ENCODE peak calls at places on chromosomes 2 and 18, in eight cellular contexts. Y is PC-9, V is uterus, T is OCI-LY7, W is coronary artery, G is MM.1S, K is BJ, P is right lobe of liver. Z is an unnamed sample.

GRCh38 chr2:215736653-215737290 is 276.6 kb downstream of the MREG start:
- DNase-seq in K (peak), W (no peak), P (no peak), Y (no peak), T (no peak), G (no peak), V (no peak), Z (no peak)

GRCh38 chr2:234578389-234578788 is 81.5 kb upstream of the ARL4C start:
- DNase-seq in K (no peak), Y (no peak), W (no peak), V (no peak), G (no peak), T (no peak), P (no peak), Z (no peak)

GRCh38 chr2:126723281-126723815 is 67.4 kb downstream of the GYPC start:
- DNase-seq in T (no peak), Y (no peak), P (no peak), W (no peak), G (no peak), V (no peak), K (no peak), Z (no peak)

GRCh38 chr2:122191331-122191730 is 435.9 kb downstream of the TSN start:
- DNase-seq in K (no peak), W (no peak), G (no peak), V (no peak), P (peak), T (peak), Y (no peak), Z (no peak)

GRCh38 chr2:191593622-191594416 is 84.1 kb upstream of the NABP1 start:
- DNase-seq in Y (peak), V (no peak), T (no peak), W (no peak), K (no peak), G (no peak), P (no peak), Z (no peak)

GRCh38 chr18:21141678-21142422 is 30.2 kb upstream of the ROCK1 start:
- DNase-seq in G (no peak), T (no peak), P (no peak), V (no peak), W (no peak), K (no peak), Y (no peak), Z (no peak)

GRCh38 chr2:71937401-71937800 is 210.3 kb downstream of the CYP26B1 start:
- DNase-seq in Y (no peak), P (no peak), K (no peak), T (no peak), G (no peak), V (no peak), W (no peak), Z (no peak)

GRCh38 chr2:43759195-43759594 is 14.6 kb upstream of the DYNC2LI1 start:
- DNase-seq in P (no peak), Y (peak), W (no peak), G (no peak), T (no peak), V (no peak), K (peak), Z (no peak)

GRCh38 chr2:152200562-152201465 is 25.3 kb upstream of the STAM2 start:
- DNase-seq in K (peak), G (no peak), T (no peak), V (peak), W (peak), P (peak), Y (peak), Z (peak)

GRCh38 chr2:71602115-71602495 is 148.7 kb downstream of the DYSF start:
- DNase-seq in W (no peak), G (no peak), T (no peak), Y (no peak), V (no peak), P (peak), K (no peak), Z (peak)

GRCh38 chr2:99819766-99820165 is 322.6 kb downstream of the AFF3 start:
- DNase-seq in T (no peak), G (no peak), K (no peak), V (no peak), Y (no peak), W (no peak), P (no peak), Z (no peak)

GRCh38 chr2:36376319-36376765 is 20.8 kb downstream of the CRIM1 start:
- DNase-seq in W (no peak), V (peak), K (no peak), Y (peak), P (peak), T (no peak), G (no peak), Z (peak)

GRCh38 chr2:121155502-121156056 is 129.4 kb downstream of the TFCP2L1 start:
- DNase-seq in K (no peak), W (peak), Y (no peak), V (no peak), G (no peak), P (no peak), T (no peak), Z (no peak)

GRCh38 chr2:2645162-2645855 is 314.2 kb upstream of the MYT1L start:
- DNase-seq in V (no peak), W (no peak), Y (no peak), K (no peak), G (no peak), P (no peak), T (no peak), Z (no peak)

GRCh38 chr2:172431428-172431827 is 4.0 kb downstream of the ITGA6 start:
- DNase-seq in Y (no peak), G (no peak), K (no peak), V (no peak), P (no peak), T (no peak), W (no peak), Z (no peak)

GRCh38 chr2:190537765-190538164 is 3.2 kb upstream of the NEMP2 start:
- DNase-seq in T (no peak), V (no peak), P (no peak), K (no peak), W (no peak), Y (no peak), G (no peak), Z (no peak)

GRCh38 chr18:45686892-45687611 is 36.9 kb upstream of the SLC14A1 start:
- DNase-seq in W (peak), T (no peak), G (peak), Y (no peak), K (no peak), P (no peak), V (no peak), Z (no peak)

GRCh38 chr2:30270166-30270565 is 38.8 kb downstream of the LBH start:
- DNase-seq in G (no peak), K (no peak), V (no peak), P (no peak), Y (no peak), W (peak), T (no peak), Z (no peak)

GRCh38 chr2:231397928-231398294 is 2.4 kb downstream of the B3GNT7 start:
- DNase-seq in K (no peak), T (no peak), Y (no peak), P (no peak), G (no peak), V (no peak), W (no peak), Z (peak)

GRCh38 chr18:76923485-76924085 is 101.2 kb downstream of the ZNF236 start:
- DNase-seq in V (no peak), Y (no peak), G (no peak), T (no peak), P (no peak), K (no peak), W (no peak), Z (no peak)

GRCh38 chr2:234678721-234679120 is 181.8 kb upstream of the ARL4C start:
- DNase-seq in K (no peak), G (no peak), T (no peak), Y (no peak), V (no peak), W (no peak), P (no peak), Z (no peak)

GRCh38 chr2:6937582-6937981 is 20.4 kb downstream of the RNF144A start:
- DNase-seq in P (no peak), W (no peak), K (no peak), G (no peak), Y (no peak), T (no peak), V (no peak), Z (no peak)

GRCh38 chr2:158412206-158412605 is 44.3 kb downstream of the CCDC148 start:
- DNase-seq in Y (no peak), G (no peak), W (no peak), K (peak), T (no peak), V (no peak), P (no peak), Z (no peak)

GRCh38 chr2:32838418-32838817 is 108.3 kb upstream of the LTBP1 start:
- DNase-seq in W (no peak), K (no peak), G (no peak), T (peak), P (no peak), Y (no peak), V (no peak), Z (no peak)
- H3K4me3 ChIP-seq in W (no peak), K (no peak), G (no peak), T (no peak), P (no peak), Y (no peak), V (no peak), Z (no peak)

GRCh38 chr18:26479065-26479685 is 69.2 kb downstream of the KCTD1 start:
- DNase-seq in G (no peak), V (no peak), K (no peak), W (no peak), Y (no peak), P (no peak), T (no peak), Z (no peak)

GRCh38 chr18:26483633-26484032 is 64.7 kb downstream of the KCTD1 start:
- DNase-seq in W (no peak), Y (no peak), K (no peak), T (no peak), V (no peak), P (no peak), G (no peak), Z (no peak)

GRCh38 chr18:26482567-26482966 is 65.8 kb downstream of the KCTD1 start:
- DNase-seq in W (no peak), G (no peak), V (no peak), P (no peak), Y (peak), K (no peak), T (no peak), Z (no peak)

GRCh38 chr18:26479686-26480079 is 68.7 kb downstream of the KCTD1 start:
- DNase-seq in P (no peak), K (no peak), G (no peak), W (no peak), Y (no peak), T (no peak), V (peak), Z (no peak)

GRCh38 chr18:26480897-26481795 is 67.2 kb downstream of the KCTD1 start:
- DNase-seq in V (no peak), W (no peak), K (peak), P (no peak), G (no peak), Y (peak), T (no peak), Z (no peak)
- H3K4me3 ChIP-seq in V (no peak), W (no peak), K (no peak), P (no peak), G (no peak), Y (peak), T (no peak), Z (no peak)

DNA sequence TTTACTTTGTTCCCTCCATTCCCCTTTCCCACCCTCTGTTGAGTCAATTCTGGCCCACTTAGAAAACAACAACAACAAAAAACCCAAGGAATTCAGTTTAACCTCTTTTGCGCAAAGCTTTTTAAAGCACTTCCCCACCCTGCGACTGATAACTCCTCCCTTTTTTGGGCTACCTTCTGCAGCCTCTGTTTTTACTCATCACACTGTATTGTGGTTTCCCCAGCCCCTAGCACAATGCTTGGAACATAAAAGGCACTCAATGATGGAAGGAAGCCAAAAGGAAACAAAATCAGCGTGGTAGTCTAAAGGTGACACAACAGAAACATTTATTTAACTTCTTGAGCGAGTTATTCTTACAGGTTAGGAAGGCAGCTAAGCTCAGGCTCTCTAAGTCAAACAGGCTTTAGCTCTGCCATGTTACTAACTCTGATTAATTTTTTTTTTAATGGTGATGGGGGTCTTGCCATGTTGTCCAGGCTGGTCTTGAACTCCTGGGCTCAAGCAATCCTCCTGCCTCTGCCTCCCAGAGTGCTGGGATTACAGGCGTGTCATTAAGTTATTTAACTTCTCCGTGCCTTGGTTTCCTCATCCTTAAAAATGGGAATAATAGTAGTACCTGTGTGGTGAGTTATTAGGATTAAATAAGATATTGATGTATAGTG is 1.3 kb downstream of the CEP68 start:
- DNase-seq in G (no peak), V (no peak), Y (peak), W (no peak), P (no peak), K (no peak), T (peak), Z (no peak)
- H3K4me3 ChIP-seq in G (peak), V (peak), Y (peak), W (peak), P (peak), K (peak), T (peak), Z (peak)

DNA sequence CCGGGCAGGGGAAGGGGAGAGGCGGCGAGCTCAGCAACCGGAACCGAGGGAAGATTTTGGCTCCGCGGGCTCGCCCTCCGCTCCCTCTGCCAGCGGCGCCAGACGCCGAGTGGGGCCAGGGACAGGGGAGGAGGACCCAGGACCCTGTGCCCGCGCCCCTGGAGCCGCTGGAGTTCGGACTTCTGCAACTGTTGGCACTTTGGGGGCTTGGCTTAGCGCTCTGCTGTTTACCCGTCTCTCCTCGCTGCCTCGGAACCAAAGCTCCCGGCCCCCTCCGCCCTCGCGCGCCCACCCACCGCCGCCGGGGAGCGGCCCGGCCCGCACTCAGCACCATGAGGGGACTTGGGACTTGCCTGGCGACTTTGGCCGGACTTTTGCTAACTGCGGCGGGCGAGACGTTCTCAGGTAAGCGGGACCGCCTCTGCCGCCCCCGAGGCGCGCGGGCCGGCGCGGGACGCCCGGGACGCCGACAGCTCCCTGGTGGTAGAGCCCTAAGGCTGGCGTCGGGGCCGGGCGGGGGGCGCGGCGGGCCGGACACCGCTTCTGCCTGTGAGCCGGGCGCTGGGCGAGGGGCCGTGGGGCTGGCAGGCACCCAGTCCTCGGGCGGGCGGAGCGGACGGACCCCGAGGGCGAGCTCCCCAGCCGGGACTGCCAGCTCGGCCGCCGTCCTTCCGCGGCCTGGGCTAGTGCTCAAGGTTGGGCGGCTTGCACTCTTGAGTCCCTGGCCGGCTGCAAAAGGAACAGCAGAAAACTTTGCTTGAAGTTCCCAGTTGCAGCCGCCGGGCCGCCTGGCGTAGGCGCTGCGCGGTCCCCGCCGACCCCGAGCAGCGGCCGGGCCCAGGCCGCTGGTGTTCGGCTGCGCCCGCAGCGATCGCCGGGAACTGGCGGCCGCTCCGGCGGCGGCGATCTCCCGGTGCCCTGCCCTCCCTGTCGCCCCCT is 640 bp downstream of the PTPRM start:
- DNase-seq in G (peak), K (no peak), T (no peak), V (peak), Y (no peak), W (peak), P (peak), Z (peak)
- H3K4me3 ChIP-seq in G (peak), K (peak), T (no peak), V (peak), Y (peak), W (peak), P (peak), Z (peak)

GRCh38 chr18:80149667-80150066 is 40.6 kb downstream of the ADNP2 start:
- DNase-seq in Y (no peak), G (no peak), W (no peak), P (no peak), V (no peak), T (no peak), K (no peak), Z (no peak)

GRCh38 chr18:80145191-80145799 is 36.2 kb downstream of the ADNP2 start:
- DNase-seq in Y (no peak), V (no peak), W (no peak), K (no peak), P (no peak), G (no peak), T (no peak), Z (no peak)

GRCh38 chr18:80148316-80149199 is 39.5 kb downstream of the ADNP2 start:
- DNase-seq in G (no peak), T (no peak), Y (no peak), P (no peak), K (no peak), W (no peak), V (no peak), Z (no peak)

GRCh38 chr18:80147418-80148315 is 38.6 kb downstream of the ADNP2 start:
- DNase-seq in K (peak), T (peak), G (peak), V (peak), W (peak), Y (no peak), P (peak), Z (peak)

DNA sequence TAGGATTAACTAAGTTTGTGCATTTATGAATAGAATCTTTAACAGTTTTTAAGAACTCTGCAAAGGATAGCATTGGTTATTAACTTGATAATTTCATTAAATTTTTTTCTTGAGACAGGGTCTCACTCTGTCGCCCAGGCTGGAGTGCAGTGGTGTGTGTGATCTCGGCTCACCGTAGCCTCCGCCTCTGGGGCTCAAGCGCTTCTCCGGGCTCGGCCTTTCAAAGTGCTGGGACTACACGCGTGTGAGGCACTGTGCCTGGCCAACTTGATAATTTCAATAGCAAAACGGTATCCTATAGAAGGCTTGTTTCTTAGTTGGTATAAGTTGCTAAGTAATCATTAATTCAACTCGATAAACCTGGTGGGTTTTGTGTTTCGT is 38.0 kb downstream of the ADNP2 start:
- DNase-seq in V (no peak), K (no peak), T (no peak), Y (no peak), G (no peak), W (no peak), P (no peak), Z (no peak)
- H3K4me3 ChIP-seq in V (peak), K (peak), T (no peak), Y (no peak), G (peak), W (peak), P (peak), Z (peak)

GRCh38 chr2:237864030-237864931 is 4.9 kb downstream of the RAMP1 start:
- DNase-seq in V (peak), P (no peak), Y (no peak), G (no peak), W (no peak), T (no peak), K (no peak), Z (peak)
- H3K4me3 ChIP-seq in V (peak), P (no peak), Y (no peak), G (no peak), W (peak), T (no peak), K (no peak), Z (peak)

DNA sequence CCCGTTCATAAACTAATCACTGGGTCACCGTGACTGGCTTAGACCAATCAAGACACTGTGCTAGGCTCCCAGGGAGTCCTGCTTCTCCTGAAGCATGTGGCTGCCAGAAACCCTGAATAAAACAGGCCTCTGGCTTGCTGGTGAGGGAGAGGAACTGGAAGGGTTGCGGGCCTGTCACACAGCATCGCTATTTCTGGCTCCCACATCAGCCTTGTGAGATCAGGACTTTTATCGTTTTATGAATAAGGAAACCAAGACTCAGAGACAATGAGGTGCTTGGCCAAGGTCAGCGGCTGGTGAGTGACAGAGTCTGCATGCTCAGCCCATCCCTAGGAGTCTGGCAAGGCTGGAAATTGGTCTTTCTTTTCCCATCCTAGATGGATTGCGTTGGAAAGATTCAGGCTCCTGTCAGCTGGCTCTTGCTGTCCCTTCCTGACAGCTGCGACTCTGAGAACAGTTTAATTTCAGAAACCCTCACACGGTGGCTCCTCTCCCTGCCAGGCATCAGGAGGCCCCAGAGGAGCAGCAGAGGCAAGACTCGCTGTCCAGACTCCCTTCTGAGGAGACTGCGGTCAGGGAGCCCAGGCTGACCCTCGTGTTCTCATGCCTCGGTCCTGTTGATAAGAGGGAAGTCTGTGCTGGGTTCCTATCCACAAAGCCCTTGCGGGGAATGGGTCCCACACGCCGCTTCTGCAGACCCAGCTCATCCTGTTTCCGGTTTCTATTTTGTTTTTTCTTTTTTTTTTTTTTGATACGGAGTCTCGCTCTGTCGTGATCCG is 104.4 kb upstream of the TAF1B start:
- DNase-seq in W (no peak), Y (no peak), V (peak), T (no peak), K (no peak), P (no peak), G (peak), Z (peak)
- H3K4me3 ChIP-seq in W (peak), Y (no peak), V (peak), T (no peak), K (no peak), P (peak), G (peak), Z (peak)

GRCh38 chr2:23533014-23533730 is 148.2 kb downstream of the KLHL29 start:
- DNase-seq in V (no peak), K (no peak), W (no peak), T (no peak), Y (no peak), G (no peak), P (no peak), Z (no peak)
- H3K4me3 ChIP-seq in V (peak), K (no peak), W (no peak), T (no peak), Y (no peak), G (no peak), P (no peak), Z (peak)

GRCh38 chr2:226282151-226282550 is 517.5 kb downstream of the IRS1 start:
- DNase-seq in W (no peak), V (no peak), P (no peak), T (no peak), G (no peak), K (no peak), Y (no peak), Z (no peak)
- H3K4me3 ChIP-seq in W (no peak), V (no peak), P (no peak), T (no peak), G (no peak), K (no peak), Y (no peak), Z (no peak)

Z was measured in ovary.